ENCODE peak calls at places on chromosomes 16 and 17, in five cellular contexts. U is heart left ventricle, G is endothelial cell of umbilical vein, B is prostate gland, Y is ovary. J is an unnamed sample.

GRCh38 chr16:82761858-82762257 is 135.1 kb downstream of the CDH13 start:
- DNase-seq in B (no peak), U (no peak), Y (no peak), G (peak; percentile 76), J (no peak)

GRCh38 chr17:4587803-4588202 is 3.5 kb downstream of the SMTNL2 start:
- DNase-seq in B (no peak), G (no peak), Y (no peak), U (peak; percentile 77), J (no peak)

GRCh38 chr16:85220125-85220839 is 108.0 kb upstream of the CIBAR2 start:
- DNase-seq in U (peak; percentile 88), Y (peak; percentile 87), G (peak; percentile 79), B (peak; percentile 88), J (peak; percentile 88)

GRCh38 chr16:88569614-88569984 is 604 bp upstream of the ZC3H18 start:
- DNase-seq in U (no peak), G (no peak), Y (peak; percentile 57), B (peak; percentile 12), J (peak; percentile 11)

GRCh38 chr17:82297280-82297803 is 20.1 kb downstream of the CD7 start:
- DNase-seq in U (peak; percentile 89), G (peak; percentile 84), Y (peak; percentile 83), B (peak; percentile 90), J (peak; percentile 73)

GRCh38 chr16:61901689-61902088 is 134.5 kb downstream of the CDH8 start:
- DNase-seq in B (no peak), Y (no peak), U (no peak), G (no peak), J (no peak)

GRCh38 chr16:55760665-55761035 is 72.2 kb downstream of the CES1 start:
- DNase-seq in B (no peak), G (no peak), U (no peak), Y (peak; percentile 57), J (no peak)

GRCh38 chr17:42309142-42309541 is 20.8 kb downstream of the STAT5A start:
- DNase-seq in G (no peak), U (no peak), B (no peak), Y (no peak), J (no peak)

GRCh38 chr17:18185391-18185790 is 1.8 kb downstream of the ALKBH5 start:
- DNase-seq in Y (no peak), G (peak; percentile 33), U (no peak), B (no peak), J (peak; percentile 14)

GRCh38 chr17:9951803-9952202 is 46.7 kb upstream of the RCVRN start:
- DNase-seq in Y (no peak), B (no peak), U (no peak), G (no peak), J (no peak)

GRCh38 chr16:86953631-86954465 is 363.3 kb downstream of the C16orf95 start:
- DNase-seq in U (no peak), B (no peak), G (no peak), Y (no peak), J (no peak)

GRCh38 chr17:48718781-48719641 is 3.3 kb downstream of the PRAC1 start:
- DNase-seq in G (no peak), Y (no peak), B (peak; percentile 40), U (no peak), J (no peak)

GRCh38 chr17:56185491-56185890 is 32.2 kb downstream of the ANKFN1 start:
- DNase-seq in G (peak; percentile 5), U (no peak), B (no peak), Y (no peak), J (no peak)

GRCh38 chr17:35973333-35974260 is 7.7 kb downstream of the CCL16 start:
- DNase-seq in Y (no peak), G (peak; percentile 87), B (no peak), U (peak; percentile 48), J (peak; percentile 31)

GRCh38 chr16:15055141-15056053 is 477 bp downstream of the NTAN1 start:
- DNase-seq in B (no peak), U (peak; percentile 84), G (peak; percentile 52), Y (no peak), J (peak; percentile 58)

GRCh38 chr17:6393368-6393952 is 41.5 kb downstream of the AIPL1 start:
- DNase-seq in B (no peak), G (no peak), U (no peak), Y (no peak), J (peak; percentile 40)

GRCh38 chr16:53982631-53983042 is 278.7 kb downstream of the FTO start:
- DNase-seq in G (no peak), U (no peak), B (no peak), Y (no peak), J (no peak)

GRCh38 chr17:69577098-69577497 is 162.6 kb downstream of the MAP2K6 start:
- DNase-seq in U (no peak), B (no peak), Y (no peak), G (no peak), J (no peak)

GRCh38 chr17:30271102-30271501 is 20.6 kb downstream of the BLMH start:
- DNase-seq in Y (no peak), G (no peak), U (no peak), B (no peak), J (no peak)

GRCh38 chr17:57086069-57086930 is 1.3 kb downstream of the AKAP1 start:
- DNase-seq in Y (peak; percentile 67), B (no peak), G (peak; percentile 33), U (no peak), J (peak; percentile 38)

GRCh38 chr17:61284174-61284573 is 115.5 kb upstream of the TBX2 start:
- DNase-seq in U (no peak), Y (no peak), G (no peak), B (no peak), J (no peak)

GRCh38 chr17:16496820-16497489 is 5.0 kb upstream of the LRRC75A start:
- DNase-seq in U (no peak), B (no peak), G (no peak), Y (no peak), J (no peak)

GRCh38 chr16:19524866-19525723 is 1.4 kb downstream of the CCP110 start:
- DNase-seq in G (peak; percentile 50), B (no peak), U (no peak), Y (no peak), J (no peak)

GRCh38 chr16:8571061-8571596 is 19.2 kb downstream of the TMEM114 start:
- DNase-seq in U (no peak), G (no peak), B (no peak), Y (no peak), J (no peak)

GRCh38 chr16:85720319-85720637 is 30.6 kb downstream of the C16orf74 start:
- DNase-seq in B (peak; percentile 91), Y (no peak), U (no peak), G (no peak), J (no peak)

GRCh38 chr16:733382-734207 is 6.7 kb downstream of the HAGHL start:
- DNase-seq in U (no peak), B (no peak), G (no peak), Y (peak; percentile 36), J (no peak)

GRCh38 chr17:81002409-81003361 is 11.0 kb downstream of the CHMP6 start:
- DNase-seq in G (peak; percentile 64), Y (peak; percentile 74), B (no peak), U (no peak), J (peak; percentile 72)

GRCh38 chr16:59060212-59060611 is 326.1 kb upstream of the GOT2 start:
- DNase-seq in U (no peak), B (no peak), G (no peak), Y (no peak), J (no peak)

GRCh38 chr17:11823862-11824261 is 173.4 kb downstream of the ZNF18 start:
- DNase-seq in Y (no peak), G (no peak), B (no peak), U (no peak), J (no peak)

GRCh38 chr17:8766731-8767130 is 8.4 kb upstream of the SPDYE4 start:
- DNase-seq in Y (no peak), U (no peak), B (no peak), G (no peak), J (no peak)

GRCh38 chr16:63577891-63578290 is 1541.7 kb upstream of the CDH8 start:
- DNase-seq in U (no peak), B (no peak), G (no peak), Y (no peak), J (no peak)

DNA sequence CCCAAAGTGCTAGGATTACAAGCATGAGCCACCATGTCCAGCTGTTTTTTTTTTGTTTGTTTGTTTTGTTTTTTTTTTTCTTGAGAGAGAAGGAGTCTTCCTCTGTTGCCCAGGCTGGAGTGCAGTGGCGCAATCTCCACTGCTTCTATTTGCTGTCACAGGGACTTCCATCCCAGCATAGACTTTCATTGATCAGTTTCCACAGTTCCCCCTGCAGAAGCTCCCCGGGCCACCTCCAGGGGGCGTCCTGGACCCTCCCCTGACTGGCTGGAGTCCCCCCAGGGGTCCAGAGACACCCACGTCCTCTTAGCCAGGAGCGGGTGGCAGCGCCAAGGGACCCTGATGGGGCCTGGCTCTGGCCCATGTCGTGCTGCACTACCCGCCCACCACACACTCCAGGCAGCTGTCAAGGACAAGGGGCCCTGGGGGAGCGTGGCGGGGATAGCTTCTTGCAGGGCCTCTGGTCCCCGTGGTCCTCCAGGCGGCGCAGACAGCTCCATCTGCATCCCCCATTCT is 3.1 kb upstream of the NPW start:
- DNase-seq in Y (peak; percentile 39), U (no peak), G (no peak), B (no peak), J (no peak)
- TF ChIP-seq CTCF in Y (no peak), U (peak; percentile 14), G (peak; percentile 55), B (no peak), J (no peak)

DNA sequence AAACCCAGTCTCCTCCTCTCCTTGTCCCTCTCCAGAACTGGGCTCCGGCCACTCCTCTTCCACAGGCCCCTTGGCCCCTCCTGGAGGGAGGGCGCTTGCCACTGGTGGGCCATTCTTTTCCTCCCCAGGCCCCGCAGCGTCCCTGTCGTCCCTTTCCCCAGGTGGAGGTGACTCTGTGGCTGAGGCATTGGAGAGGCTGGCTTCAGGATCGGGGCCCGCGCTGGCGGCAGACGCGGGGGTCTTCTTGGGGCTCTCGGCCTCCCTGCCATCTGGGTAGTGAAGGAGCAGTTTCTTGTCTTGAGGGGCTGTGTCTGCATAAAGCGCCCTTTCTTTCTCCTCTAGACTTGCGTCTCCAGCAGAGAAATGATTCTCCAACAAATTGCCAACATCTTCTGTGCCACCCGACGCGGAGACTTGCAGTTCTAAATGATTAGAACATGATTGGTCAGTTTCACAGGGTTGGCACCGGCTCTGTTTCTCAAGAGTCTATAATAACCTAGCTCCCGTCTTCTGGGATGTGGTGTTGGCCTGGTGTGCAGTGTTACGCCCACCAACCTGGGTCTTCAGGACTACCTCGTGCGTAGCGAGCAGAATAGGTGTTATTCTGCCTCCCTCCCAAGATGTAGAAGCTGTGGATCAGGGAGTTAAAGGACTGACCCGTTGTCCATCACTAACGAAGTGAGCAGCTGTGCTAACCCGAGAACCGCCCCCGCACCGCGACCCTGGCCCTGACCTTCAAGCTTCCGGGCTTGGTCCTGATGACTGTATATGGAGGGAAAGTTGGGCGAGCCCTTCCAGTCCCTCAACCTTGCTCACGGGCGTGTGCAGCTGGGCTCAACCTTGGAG is 34.0 kb downstream of the SRL start:
- DNase-seq in Y (peak; percentile 82), U (no peak), G (no peak), B (no peak), J (no peak)
- H3K9me3 ChIP-seq in Y (no peaks in the 10 kb centered on the region), U (no peaks in the 10 kb centered on the region), G (no peaks in the 10 kb centered on the region), B (no peaks in the 10 kb centered on the region), J (no peaks in the 10 kb centered on the region)

GRCh38 chr17:63830904-63831491 is 3.5 kb upstream of the FTSJ3 start:
- DNase-seq in Y (no peak), G (no peak), B (no peak), U (no peak), J (no peak)
- TF ChIP-seq POLR2A in Y (no peak), G (no peak), B (no peak), U (no peak), J (no peak)

DNA sequence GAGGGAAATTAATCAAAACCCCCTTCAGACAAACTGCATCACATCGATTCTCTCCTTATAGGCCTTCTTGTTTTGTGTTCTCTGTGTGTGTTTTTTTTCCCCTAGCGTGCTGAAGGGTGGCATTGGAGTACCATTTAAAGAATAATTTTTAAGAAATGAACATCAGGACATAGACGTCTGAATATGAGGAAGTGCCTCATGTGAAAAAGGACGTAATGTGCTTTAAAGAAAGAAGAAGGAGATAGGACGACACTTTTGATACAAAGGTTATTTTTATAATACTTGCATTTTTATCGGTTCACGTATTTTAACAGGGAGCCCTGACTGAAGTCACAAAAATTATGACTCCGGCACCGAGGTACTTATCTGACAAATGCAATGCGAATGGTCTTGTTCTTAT is 606.4 kb downstream of the MAF start:
- DNase-seq in Y (no peak), U (no peak), G (no peak), B (no peak), J (no peak)
- TF ChIP-seq CTCF in Y (no peak), U (no peak), G (no peak), B (no peak), J (no peak)

J was measured in body of pancreas.